ENCODE peak calls at places on chromosomes 5 and 9, in ten cellular contexts. M, I, J, D, U, L, G, N, W and O are unnamed samples.

GRCh38 chr5:84181093-84181492 is 203.6 kb downstream of the EDIL3 start:
- DNase-seq in I (no peak), J (no peak), M (no peak), D (no peak), N (no peak), L (no peak), G (no peak), U (no peak), W (no peak), O (no peak)

GRCh38 chr5:74684900-74685851 is at the start of gene HEXB:
- DNase-seq in I (peak), N (peak), M (peak), U (peak), G (peak), D (peak), W (peak), L (peak), J (peak), O (peak)

GRCh38 chr5:181255836-181256578 is 4.9 kb downstream of the TRIM52 start:
- DNase-seq in G (no peak), M (no peak), I (no peak), J (no peak), U (no peak), L (no peak), N (no peak), D (no peak), W (no peak), O (no peak)

GRCh38 chr5:147393866-147394265 is 116.0 kb downstream of the DPYSL3 start:
- DNase-seq in M (no peak), W (no peak), U (peak), J (no peak), L (no peak), D (no peak), I (no peak), N (no peak), G (no peak), O (no peak)

GRCh38 chr5:10987881-10988504 is 227.0 kb upstream of the DAP start:
- DNase-seq in U (peak), I (no peak), M (peak), D (peak), G (peak), N (no peak), W (peak), J (peak), L (peak), O (peak)

GRCh38 chr5:119313876-119314605 is 41.8 kb upstream of the TNFAIP8 start:
- DNase-seq in L (no peak), J (peak), W (no peak), U (no peak), G (no peak), I (no peak), N (no peak), D (no peak), M (no peak), O (no peak)

GRCh38 chr5:157513182-157513581 is 53.2 kb downstream of the NIPAL4 start:
- DNase-seq in J (no peak), N (no peak), U (no peak), G (no peak), D (no peak), M (no peak), I (no peak), L (no peak), W (no peak), O (peak)

GRCh38 chr5:40603378-40603777 is 76.3 kb upstream of the PTGER4 start:
- DNase-seq in L (no peak), N (no peak), W (no peak), J (no peak), D (no peak), G (no peak), M (no peak), U (peak), I (no peak), O (no peak)

GRCh38 chr9:27945386-27945785 is 372.1 kb upstream of the C9orf72 start:
- DNase-seq in J (no peak), N (no peak), L (no peak), I (no peak), U (no peak), G (no peak), M (no peak), D (no peak), W (no peak), O (no peak)

GRCh38 chr9:134970719-134971118 is 53.0 kb upstream of the FCN1 start:
- DNase-seq in U (no peak), I (no peak), L (no peak), M (no peak), N (no peak), J (no peak), D (no peak), W (no peak), G (no peak), O (no peak)

GRCh38 chr5:82593481-82593880 is 315.3 kb upstream of the RPS23 start:
- DNase-seq in N (no peak), M (no peak), I (no peak), W (no peak), L (no peak), D (no peak), J (no peak), G (no peak), U (no peak), O (no peak)

GRCh38 chr5:53378590-53379247 is 101.7 kb upstream of the FST start:
- DNase-seq in W (no peak), N (no peak), M (no peak), U (peak), G (no peak), L (no peak), I (no peak), D (no peak), J (no peak), O (no peak)

GRCh38 chr5:76439201-76439600 is 36.1 kb downstream of the IQGAP2 start:
- DNase-seq in W (no peak), M (no peak), I (no peak), U (no peak), L (no peak), J (no peak), G (no peak), D (no peak), N (no peak), O (no peak)